ENCODE peak calls at places on chromosomes 3 and 15, in five cellular contexts. B is fibroblast of the aortic adventitia, A is RWPE2, X is GM10248, T is PC-3. M is an unnamed sample.

GRCh38 chr3:16338999-16339398 is 74.0 kb downstream of the OXNAD1 start:
- DNase-seq in X (no peak), T (peak; percentile 30), B (peak; percentile 97), A (no peak), M (peak; percentile 49)

GRCh38 chr3:52798978-52799476 is 4.4 kb downstream of the ITIH3 start:
- DNase-seq in B (no peak), T (peak; percentile 76), A (peak; percentile 80), X (peak; percentile 72), M (peak; percentile 43)

GRCh38 chr3:43175541-43175940 is 69.7 kb upstream of the POMGNT2 start:
- DNase-seq in A (no peak), B (no peak), X (no peak), T (no peak), M (no peak)

GRCh38 chr3:195185574-195185973 is 85.4 kb downstream of the XXYLT1 start:
- DNase-seq in X (no peak), T (peak; percentile 58), B (no peak), A (no peak), M (no peak)

GRCh38 chr3:63912768-63913588 is 795 bp upstream of the SCAANT1 start:
- DNase-seq in B (peak; percentile 76), X (peak; percentile 31), A (peak; percentile 69), T (peak; percentile 47), M (peak; percentile 64)

GRCh38 chr15:23416349-23417276 is 30.4 kb downstream of the GOLGA6L2 start:
- DNase-seq in T (no peak), B (no peak), A (peak; percentile 65), X (no peak), M (no peak)

GRCh38 chr15:37877851-37878577 is 56.4 kb upstream of the TMCO5A start:
- DNase-seq in T (peak; percentile 91), X (no peak), B (peak; percentile 83), A (no peak), M (no peak)

GRCh38 chr3:71398157-71398836 is 185.2 kb downstream of the FOXP1 start:
- DNase-seq in T (no peak), B (no peak), A (no peak), X (no peak), M (peak; percentile 75)

GRCh38 chr3:38459499-38460048 is 5.9 kb downstream of the ACVR2B start:
- DNase-seq in X (no peak), A (no peak), B (no peak), T (no peak), M (no peak)

GRCh38 chr15:79209690-79210089 is 72.8 kb upstream of the ANKRD34C start:
- DNase-seq in B (no peak), A (no peak), T (no peak), X (no peak), M (no peak)

GRCh38 chr3:144677118-144677517 is 705.5 kb downstream of the DIPK2A start:
- DNase-seq in T (peak; percentile 24), B (peak; percentile 25), A (no peak), X (no peak), M (no peak)

GRCh38 chr3:49493901-49494300 is 23.8 kb downstream of the DAG1 start:
- DNase-seq in A (no peak), X (no peak), T (no peak), B (peak; percentile 73), M (no peak)

GRCh38 chr3:51957520-51958205 is 2.5 kb downstream of the GPR62 start:
- DNase-seq in A (no peak), X (no peak), T (no peak), B (no peak), M (no peak)

GRCh38 chr15:29567336-29567735 is 254.9 kb downstream of the TJP1 start:
- DNase-seq in X (no peak), A (no peak), T (no peak), B (no peak), M (no peak)

GRCh38 chr3:183434992-183435391 is 6.6 kb upstream of the MCF2L2 start:
- DNase-seq in X (no peak), A (no peak), B (no peak), T (no peak), M (no peak)

GRCh38 chr3:195133462-195133861 is 137.5 kb downstream of the XXYLT1 start:
- DNase-seq in A (no peak), B (peak; percentile 93), X (peak; percentile 45), T (no peak), M (peak; percentile 37)

GRCh38 chr15:25947336-25948080 is 84.4 kb upstream of the ATP10A start:
- DNase-seq in A (no peak), T (peak; percentile 53), X (no peak), B (peak; percentile 6), M (peak; percentile 28)

GRCh38 chr15:65791335-65792129 is 561 bp downstream of the DENND4A start:
- DNase-seq in B (peak; percentile 39), A (peak; percentile 74), T (peak; percentile 26), X (no peak), M (peak; percentile 73)

GRCh38 chr3:138950006-138950644 is 3.1 kb downstream of the FOXL2NB start:
- DNase-seq in X (no peak), T (no peak), B (no peak), A (no peak), M (peak; percentile 34)

DNA sequence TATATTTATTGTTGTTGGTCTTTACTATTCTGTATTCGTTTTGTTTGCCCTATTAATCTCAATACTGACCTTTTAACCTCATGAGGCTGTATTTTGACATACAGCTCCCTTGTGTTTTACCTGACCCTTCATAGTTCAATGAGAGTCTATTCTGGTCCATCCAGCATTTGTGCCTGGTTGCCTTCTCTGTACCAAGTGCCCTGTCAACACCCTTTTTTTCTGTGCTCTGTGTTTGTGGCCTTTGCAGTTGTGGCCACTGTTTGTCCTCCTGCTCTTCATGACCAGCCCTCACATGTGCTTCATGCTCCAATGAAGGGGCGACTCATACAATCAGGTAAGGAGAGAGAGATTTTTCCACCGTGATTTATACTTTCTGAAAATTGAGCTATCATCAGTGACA is 368.2 kb downstream of the IL20RB start:
- DNase-seq in X (no peak), A (no peak), B (no peak), T (no peak), M (no peak)
- TF ChIP-seq CTCF in X (no peak), A (no peak), B (no peak), T (no peak), M (no peak)

DNA sequence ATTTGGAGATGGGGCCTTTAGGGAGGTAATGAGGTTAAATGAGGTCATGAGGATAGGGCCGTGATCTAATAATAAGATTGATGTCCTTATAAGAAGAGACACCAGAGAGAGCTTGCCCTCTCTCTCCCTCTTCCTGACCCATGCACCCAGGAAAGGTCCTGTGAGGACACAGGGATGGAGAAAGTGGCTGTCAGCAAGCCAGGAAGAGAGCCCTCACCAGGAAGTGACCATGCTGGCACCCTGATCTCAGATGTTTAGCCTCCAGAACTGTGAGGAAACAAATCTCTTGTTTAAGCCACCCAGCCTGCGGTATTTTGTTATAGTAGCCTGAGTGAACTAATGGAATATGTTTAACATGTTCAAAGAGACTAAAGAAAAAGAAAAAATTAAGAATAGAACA is 15.3 kb upstream of the GNB5 start:
- DNase-seq in A (no peak), B (no peak), T (no peak), X (no peak), M (no peak)
- TF ChIP-seq CTCF in A (no peak), B (no peak), T (no peak), X (no peak), M (no peak)

DNA sequence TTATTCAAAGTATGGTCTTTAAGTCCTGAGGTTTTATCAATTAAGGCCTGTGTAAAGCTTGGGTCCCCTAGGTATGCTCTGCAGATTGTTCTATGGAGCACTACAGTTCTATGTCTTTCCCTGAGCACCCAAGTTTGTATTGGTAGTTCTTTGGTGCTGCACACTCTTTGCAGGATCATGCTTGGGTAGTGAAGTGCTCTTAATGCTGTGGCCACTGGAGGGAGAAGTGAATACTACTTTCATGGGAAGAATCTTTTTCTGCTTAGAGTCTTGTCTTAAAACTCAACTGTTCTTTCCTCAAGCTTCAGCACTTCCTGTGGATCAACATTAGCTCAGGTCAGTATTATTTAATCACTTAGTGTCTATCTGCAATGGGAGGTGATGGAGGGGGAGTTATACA is 93.6 kb upstream of the CFAP20DC start:
- DNase-seq in A (no peak), B (no peak), X (no peak), T (peak; percentile 30), M (no peak)
- TF ChIP-seq CTCF in A (no peak), B (peak; percentile 15), X (no peak), T (peak; percentile 47), M (no peak)

GRCh38 chr3:7146529-7146928 is 285.6 kb downstream of the GRM7 start:
- DNase-seq in B (no peak), X (no peak), A (no peak), T (no peak), M (no peak)

GRCh38 chr3:7144696-7145308 is 283.9 kb downstream of the GRM7 start:
- DNase-seq in B (no peak), T (peak; percentile 23), A (no peak), X (peak; percentile 6), M (peak; percentile 7)
- TF ChIP-seq CTCF in B (no peak), T (peak; percentile 42), A (peak; percentile 49), X (peak; percentile 52), M (peak; percentile 52)

DNA sequence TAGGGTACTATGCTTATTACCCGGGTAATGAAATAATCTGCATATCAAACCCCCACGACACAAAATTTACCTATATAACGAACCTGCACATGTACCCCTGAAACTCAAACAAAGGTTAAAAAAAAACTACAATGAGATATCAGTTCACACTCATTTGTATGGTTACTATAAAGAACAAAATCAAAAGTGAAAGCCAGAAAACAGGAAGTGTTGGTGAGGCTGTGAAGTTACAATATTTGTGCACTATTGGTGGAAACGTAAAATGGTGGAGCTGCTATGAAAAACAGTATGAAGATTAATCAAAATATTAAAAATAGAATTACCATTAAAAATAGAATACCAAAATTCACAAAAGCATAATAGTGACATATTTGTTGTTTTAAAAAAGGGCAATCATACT is 128.9 kb downstream of the ZIC1 start:
- DNase-seq in A (no peak), T (no peak), B (no peak), X (no peak), M (no peak)
- TF ChIP-seq CTCF in A (no peak), T (no peak), B (no peak), X (no peak), M (no peak)

DNA sequence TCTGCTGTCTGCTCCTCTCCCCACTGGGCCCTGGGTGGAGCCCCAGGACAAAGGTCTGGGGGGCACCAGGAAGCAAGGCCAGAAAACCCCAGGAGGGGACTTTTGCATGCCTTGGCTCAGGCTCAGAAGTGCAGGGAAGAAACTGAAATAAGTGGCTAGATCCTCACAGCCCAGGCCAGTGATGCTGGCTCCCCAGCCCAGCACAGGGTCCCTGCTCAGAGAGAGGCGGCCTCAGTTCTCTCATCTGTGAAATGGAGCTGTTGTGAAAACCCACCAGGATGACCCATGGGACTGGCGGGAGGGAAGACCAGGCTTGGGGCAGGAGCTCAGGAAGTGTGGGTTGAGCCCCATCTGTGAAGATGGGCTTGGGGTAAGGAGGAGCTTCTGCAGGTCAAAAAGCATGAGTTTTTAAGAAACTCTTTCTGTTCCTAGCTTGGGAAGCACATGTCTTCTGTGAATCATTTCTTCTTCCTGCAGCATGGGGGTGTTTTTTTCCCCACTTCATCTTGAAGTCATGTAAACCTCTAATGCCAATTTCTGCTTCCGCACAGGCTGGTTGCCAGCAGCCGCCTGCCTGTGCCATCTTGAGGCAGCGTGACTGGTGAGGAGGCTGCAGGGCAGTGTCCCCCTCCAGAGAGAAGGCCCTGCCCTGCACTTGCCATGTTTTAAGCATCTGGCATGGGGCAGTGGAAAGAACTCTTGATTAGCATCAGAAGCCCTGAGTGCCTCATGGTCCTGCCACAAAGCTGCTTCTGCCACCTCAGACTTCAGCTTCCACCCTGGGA is 118.6 kb downstream of the SMAD6 start:
- DNase-seq in X (no peak), B (no peak), T (no peak), A (peak; percentile 51), M (no peak)
- TF ChIP-seq CTCF in X (no peak), B (no peak), T (no peak), A (no peak), M (no peak)

M was measured in activated CD8-positive, alpha-beta T cell treated with anti-CD3 and anti-CD28 coated beads for 36 hours.